ENCODE peak calls at places on chromosomes 4 and X, in six cellular contexts. One of them, this sample, is unnamed.
A peak's percentile ranks its signal among the peaks of the same experiment; 100 is the strongest.

GRCh38 chrX:46279925-46280313 is 265.3 kb downstream of the ZNF674 start:
- DNase-seq in kidney: no peak
- DNase-seq in hepatocyte: no peak
- DNase-seq in CD4-positive, alpha-beta T cell: no peak
- DNase-seq in upper lobe of left lung: no peak
- DNase-seq in tibial artery: no peak
- DNase-seq in this sample: no peak

GRCh38 chr4:125666635-125667034 is 351.9 kb downstream of the FAT4 start:
- DNase-seq in kidney: no peak
- DNase-seq in tibial artery: no peak
- DNase-seq in upper lobe of left lung: no peak
- DNase-seq in CD4-positive, alpha-beta T cell: no peak
- DNase-seq in hepatocyte: no peak
- DNase-seq in this sample: no peak

GRCh38 chr4:7384003-7384928 is 50.5 kb downstream of the PSAPL1 start:
- DNase-seq in CD4-positive, alpha-beta T cell: no peak
- DNase-seq in kidney: peak; percentile 47
- DNase-seq in tibial artery: peak; percentile 54
- DNase-seq in upper lobe of left lung: peak; percentile 47
- DNase-seq in hepatocyte: no peak
- DNase-seq in this sample: no peak

GRCh38 chr4:55358668-55359067 is 12.6 kb downstream of the SRD5A3 start:
- DNase-seq in upper lobe of left lung: no peak
- DNase-seq in CD4-positive, alpha-beta T cell: no peak
- DNase-seq in hepatocyte: no peak
- DNase-seq in tibial artery: no peak
- DNase-seq in kidney: no peak
- DNase-seq in this sample: no peak

GRCh38 chrX:49184294-49185061 is 1.7 kb downstream of the PRICKLE3 start:
- DNase-seq in hepatocyte: peak; percentile 93
- DNase-seq in tibial artery: peak; percentile 97
- DNase-seq in kidney: peak; percentile 97
- DNase-seq in CD4-positive, alpha-beta T cell: no peak
- DNase-seq in upper lobe of left lung: peak; percentile 88
- DNase-seq in this sample: peak; percentile 31

GRCh38 chr4:66574145-66574978 is 904.1 kb upstream of the EPHA5 start:
- DNase-seq in hepatocyte: peak; percentile 22
- DNase-seq in upper lobe of left lung: no peak
- DNase-seq in tibial artery: no peak
- DNase-seq in kidney: no peak
- DNase-seq in CD4-positive, alpha-beta T cell: no peak
- DNase-seq in this sample: no peak

GRCh38 chr4:72567821-72568620 is 1.0 kb downstream of the ADAMTS3 start:
- DNase-seq in CD4-positive, alpha-beta T cell: no peak
- DNase-seq in kidney: peak; percentile 87
- DNase-seq in hepatocyte: peak; percentile 88
- DNase-seq in tibial artery: peak; percentile 84
- DNase-seq in upper lobe of left lung: peak; percentile 80
- DNase-seq in this sample: peak; percentile 76

GRCh38 chr4:43337707-43338106 is 445.2 kb downstream of the GRXCR1 start:
- DNase-seq in tibial artery: no peak
- DNase-seq in upper lobe of left lung: no peak
- DNase-seq in hepatocyte: no peak
- DNase-seq in CD4-positive, alpha-beta T cell: no peak
- DNase-seq in kidney: no peak
- DNase-seq in this sample: no peak

GRCh38 chr4:74228691-74229640 is 71.0 kb downstream of the MTHFD2L start:
- DNase-seq in hepatocyte: peak; percentile 81
- DNase-seq in tibial artery: no peak
- DNase-seq in kidney: peak; percentile 66
- DNase-seq in upper lobe of left lung: no peak
- DNase-seq in CD4-positive, alpha-beta T cell: peak; percentile 69
- DNase-seq in this sample: no peak

GRCh38 chr4:75629239-75629638 is 1.1 kb downstream of the CDKL2 start:
- DNase-seq in hepatocyte: no peak
- DNase-seq in tibial artery: no peak
- DNase-seq in CD4-positive, alpha-beta T cell: no peak
- DNase-seq in upper lobe of left lung: no peak
- DNase-seq in kidney: no peak
- DNase-seq in this sample: no peak

GRCh38 chrX:43661521-43662240 is 5.6 kb downstream of the MAOA start:
- DNase-seq in tibial artery: no peak
- DNase-seq in kidney: no peak
- DNase-seq in hepatocyte: no peak
- DNase-seq in CD4-positive, alpha-beta T cell: no peak
- DNase-seq in upper lobe of left lung: no peak
- DNase-seq in this sample: no peak

GRCh38 chr4:1318488-1319213 is 28.4 kb upstream of the UVSSA start:
- DNase-seq in CD4-positive, alpha-beta T cell: no peak
- DNase-seq in tibial artery: no peak
- DNase-seq in hepatocyte: no peak
- DNase-seq in upper lobe of left lung: peak; percentile 25
- DNase-seq in kidney: peak; percentile 61
- DNase-seq in this sample: no peak

GRCh38 chr4:97984545-97985131 is 158.6 kb downstream of the STPG2 start:
- DNase-seq in CD4-positive, alpha-beta T cell: no peak
- DNase-seq in tibial artery: no peak
- DNase-seq in hepatocyte: no peak
- DNase-seq in kidney: no peak
- DNase-seq in upper lobe of left lung: no peak
- DNase-seq in this sample: no peak

GRCh38 chrX:24574743-24575142 is 72.4 kb downstream of the PCYT1B start:
- DNase-seq in upper lobe of left lung: no peak
- DNase-seq in CD4-positive, alpha-beta T cell: no peak
- DNase-seq in kidney: no peak
- DNase-seq in hepatocyte: no peak
- DNase-seq in tibial artery: no peak
- DNase-seq in this sample: no peak

GRCh38 chrX:130100180-130100579 is 10.1 kb downstream of the ELF4 start:
- DNase-seq in tibial artery: peak; percentile 88
- DNase-seq in hepatocyte: no peak
- DNase-seq in CD4-positive, alpha-beta T cell: no peak
- DNase-seq in kidney: peak; percentile 81
- DNase-seq in upper lobe of left lung: no peak
- DNase-seq in this sample: no peak

GRCh38 chrX:44431206-44431605 is 87.7 kb upstream of the EFHC2 start:
- DNase-seq in upper lobe of left lung: no peak
- DNase-seq in CD4-positive, alpha-beta T cell: no peak
- DNase-seq in hepatocyte: peak; percentile 9
- DNase-seq in kidney: no peak
- DNase-seq in tibial artery: no peak
- DNase-seq in this sample: no peak

GRCh38 chr4:182600093-182600492 is 317.1 kb downstream of the DCTD start:
- DNase-seq in upper lobe of left lung: no peak
- DNase-seq in CD4-positive, alpha-beta T cell: no peak
- DNase-seq in tibial artery: no peak
- DNase-seq in kidney: no peak
- DNase-seq in hepatocyte: no peak
- DNase-seq in this sample: no peak

GRCh38 chrX:118495958-118496762 is 545 bp downstream of the DOCK11 start:
- DNase-seq in hepatocyte: peak; percentile 38
- DNase-seq in CD4-positive, alpha-beta T cell: peak; percentile 83
- DNase-seq in tibial artery: peak; percentile 75
- DNase-seq in upper lobe of left lung: peak; percentile 87
- DNase-seq in kidney: peak; percentile 87
- DNase-seq in this sample: no peak

GRCh38 chr4:103478729-103479128 is 241.1 kb downstream of the TACR3 start:
- DNase-seq in kidney: no peak
- DNase-seq in hepatocyte: no peak
- DNase-seq in CD4-positive, alpha-beta T cell: no peak
- DNase-seq in upper lobe of left lung: no peak
- DNase-seq in tibial artery: no peak
- DNase-seq in this sample: no peak

GRCh38 chr4:24915121-24915922 is 2.5 kb upstream of the CCDC149 start:
- DNase-seq in kidney: no peak
- DNase-seq in tibial artery: no peak
- DNase-seq in CD4-positive, alpha-beta T cell: no peak
- DNase-seq in hepatocyte: peak; percentile 33
- DNase-seq in upper lobe of left lung: no peak
- DNase-seq in this sample: no peak

GRCh38 chr4:122360754-122361153 is 18.1 kb upstream of the ADAD1 start:
- DNase-seq in CD4-positive, alpha-beta T cell: no peak
- DNase-seq in hepatocyte: no peak
- DNase-seq in kidney: no peak
- DNase-seq in upper lobe of left lung: no peak
- DNase-seq in tibial artery: no peak
- DNase-seq in this sample: no peak

GRCh38 chr4:168514249-168514852 is 17.5 kb downstream of the PALLD start:
- DNase-seq in CD4-positive, alpha-beta T cell: no peak
- DNase-seq in upper lobe of left lung: no peak
- DNase-seq in tibial artery: no peak
- DNase-seq in kidney: no peak
- DNase-seq in hepatocyte: peak; percentile 67
- DNase-seq in this sample: no peak

GRCh38 chrX:6917666-6918065 is 229.8 kb upstream of the STS start:
- DNase-seq in kidney: no peak
- DNase-seq in upper lobe of left lung: no peak
- DNase-seq in CD4-positive, alpha-beta T cell: no peak
- DNase-seq in tibial artery: no peak
- DNase-seq in hepatocyte: no peak
- DNase-seq in this sample: no peak

GRCh38 chr4:87077834-87078585 is 142.4 kb downstream of the KLHL8 start:
- DNase-seq in CD4-positive, alpha-beta T cell: no peak
- DNase-seq in tibial artery: no peak
- DNase-seq in hepatocyte: no peak
- DNase-seq in upper lobe of left lung: no peak
- DNase-seq in kidney: no peak
- DNase-seq in this sample: no peak

DNA sequence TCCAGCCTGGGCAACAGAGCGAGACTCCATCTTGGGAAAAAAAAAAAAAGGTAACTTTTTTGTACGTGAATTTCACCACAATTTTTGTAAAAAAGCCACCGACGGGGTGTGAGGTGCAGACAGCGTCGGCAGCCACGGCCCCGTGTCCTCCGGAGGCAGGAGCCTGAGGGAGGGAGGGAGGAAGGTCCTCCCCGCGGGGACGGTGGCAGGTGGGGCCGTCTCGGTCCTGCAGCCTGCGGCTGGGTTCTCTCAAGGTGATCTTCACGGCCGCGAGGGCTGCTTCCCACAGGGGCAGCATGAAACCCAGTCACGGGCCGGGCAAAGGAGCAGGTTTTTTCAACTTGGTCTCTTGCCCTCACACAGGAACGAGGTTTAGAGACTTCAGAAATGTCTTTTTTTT is 14.0 kb downstream of the PLCXD1 start:
- DNase-seq in CD4-positive, alpha-beta T cell: no peak
- DNase-seq in hepatocyte: no peak
- DNase-seq in tibial artery: no peak
- DNase-seq in kidney: peak; percentile 64
- DNase-seq in upper lobe of left lung: peak; percentile 66
- DNase-seq in this sample: no peak
- H3K27ac ChIP-seq in CD4-positive, alpha-beta T cell: no peak overlapping the region
- H3K27ac ChIP-seq in hepatocyte: no peak overlapping the region
- H3K27ac ChIP-seq in tibial artery: no peak overlapping the region
- H3K27ac ChIP-seq in kidney: no peak overlapping the region
- H3K27ac ChIP-seq in upper lobe of left lung: no peak overlapping the region
- H3K27ac ChIP-seq in this sample: no peak overlapping the region

GRCh38 chrX:10099411-10099810 is 57.4 kb upstream of the CLCN4 start:
- DNase-seq in upper lobe of left lung: no peak
- DNase-seq in CD4-positive, alpha-beta T cell: no peak
- DNase-seq in hepatocyte: no peak
- DNase-seq in kidney: no peak
- DNase-seq in tibial artery: no peak
- DNase-seq in this sample: no peak
- H3K27ac ChIP-seq in upper lobe of left lung: peak overlapping the region; percentile 60
- H3K27ac ChIP-seq in CD4-positive, alpha-beta T cell: peak overlapping the region; percentile 55
- H3K27ac ChIP-seq in hepatocyte: no peak overlapping the region
- H3K27ac ChIP-seq in kidney: no peak overlapping the region
- H3K27ac ChIP-seq in tibial artery: peak overlapping the region; percentile 81
- H3K27ac ChIP-seq in this sample: peak overlapping the region; percentile 74

DNA sequence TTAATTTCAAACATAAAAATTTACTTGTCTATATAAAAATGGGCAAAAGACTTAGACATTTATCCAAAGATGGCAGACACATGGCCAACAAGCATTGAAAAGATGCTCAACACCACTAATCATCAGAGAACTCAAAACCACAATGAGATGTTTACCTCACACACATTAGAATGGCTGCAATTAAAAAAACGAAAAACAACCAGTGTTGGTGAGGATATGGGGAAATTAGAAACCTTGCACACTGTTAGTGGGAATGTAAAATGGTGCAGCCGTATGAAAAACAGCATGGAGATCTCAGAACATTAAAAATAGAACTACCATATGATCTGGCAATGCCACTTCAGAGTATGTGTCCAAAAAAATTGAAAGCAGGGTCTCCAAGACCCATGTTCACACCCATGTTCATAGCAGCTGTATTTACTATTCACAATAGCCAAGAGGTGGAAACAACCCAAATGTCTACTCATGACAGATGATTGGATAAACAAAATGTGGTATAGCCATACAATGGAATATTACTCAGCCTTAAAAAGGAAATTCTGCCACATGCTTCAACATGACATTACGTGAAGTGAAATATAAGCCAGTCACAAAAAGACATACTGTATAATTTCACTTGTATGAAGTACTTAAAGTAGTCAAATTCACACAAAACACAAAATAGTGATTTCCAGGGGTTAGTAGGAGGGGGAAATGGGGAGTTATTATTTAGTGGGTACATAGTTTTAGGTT is 146.2 kb downstream of the SOWAHB start:
- DNase-seq in CD4-positive, alpha-beta T cell: no peak
- DNase-seq in tibial artery: no peak
- DNase-seq in kidney: no peak
- DNase-seq in hepatocyte: no peak
- DNase-seq in upper lobe of left lung: no peak
- DNase-seq in this sample: no peak
- H3K27ac ChIP-seq in CD4-positive, alpha-beta T cell: no peak overlapping the region
- H3K27ac ChIP-seq in tibial artery: peak overlapping the region; percentile 74
- H3K27ac ChIP-seq in kidney: no peak overlapping the region
- H3K27ac ChIP-seq in hepatocyte: no peak overlapping the region
- H3K27ac ChIP-seq in upper lobe of left lung: no peak overlapping the region
- H3K27ac ChIP-seq in this sample: no peak overlapping the region

GRCh38 chr4:181536753-181537434 is 706.3 kb upstream of the TENM3 start:
- DNase-seq in hepatocyte: no peak
- DNase-seq in kidney: no peak
- DNase-seq in CD4-positive, alpha-beta T cell: no peak
- DNase-seq in upper lobe of left lung: no peak
- DNase-seq in tibial artery: no peak
- DNase-seq in this sample: no peak

GRCh38 chr4:181538435-181538834 is 704.8 kb upstream of the TENM3 start:
- DNase-seq in kidney: no peak
- DNase-seq in tibial artery: no peak
- DNase-seq in CD4-positive, alpha-beta T cell: no peak
- DNase-seq in upper lobe of left lung: no peak
- DNase-seq in hepatocyte: no peak
- DNase-seq in this sample: no peak

GRCh38 chr4:181536196-181536746 is 706.9 kb upstream of the TENM3 start:
- DNase-seq in kidney: no peak
- DNase-seq in upper lobe of left lung: no peak
- DNase-seq in CD4-positive, alpha-beta T cell: no peak
- DNase-seq in tibial artery: no peak
- DNase-seq in hepatocyte: no peak
- DNase-seq in this sample: no peak

DNA sequence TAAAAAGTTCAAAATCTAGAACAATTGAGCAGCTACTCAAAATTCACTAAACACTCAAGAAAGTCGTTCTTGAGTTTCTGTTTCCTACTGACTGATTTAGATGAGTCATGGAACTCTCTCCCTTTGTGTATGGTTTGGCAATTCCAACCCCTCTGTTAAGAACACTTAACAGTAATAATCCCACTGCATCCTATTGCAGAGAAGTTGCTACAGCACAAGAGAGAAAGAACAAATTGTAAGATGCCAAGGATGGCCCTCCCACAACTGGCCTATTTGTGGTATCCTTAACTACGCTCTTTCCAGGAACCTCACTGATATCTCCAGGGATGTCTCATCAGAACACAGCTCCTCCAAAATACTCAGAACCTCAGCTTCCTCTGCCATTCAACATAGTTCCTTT is 701.8 kb upstream of the TENM3 start:
- DNase-seq in upper lobe of left lung: no peak
- DNase-seq in kidney: no peak
- DNase-seq in CD4-positive, alpha-beta T cell: no peak
- DNase-seq in tibial artery: no peak
- DNase-seq in hepatocyte: no peak
- DNase-seq in this sample: no peak
- H3K27ac ChIP-seq in upper lobe of left lung: no peak overlapping the region
- H3K27ac ChIP-seq in kidney: no peak overlapping the region
- H3K27ac ChIP-seq in CD4-positive, alpha-beta T cell: no peak overlapping the region
- H3K27ac ChIP-seq in tibial artery: no peak overlapping the region
- H3K27ac ChIP-seq in hepatocyte: no peak overlapping the region
- H3K27ac ChIP-seq in this sample: no peak overlapping the region

This sample was measured in caudate nucleus.